ENCODE peak calls at places on chromosomes 1 and 21, in six cellular contexts. H is left cardiac atrium; J is NCI-H2171 treated with DMSO at 0.1 percent for 48 hours; T is stimulated activated CD8-positive, alpha-beta memory T cell treated with anti-CD3 and anti-CD28 coated beads, Interleukin-2, amount 100 ng/mL, for 1 hour; I is KBM-7; G is choroid plexus epithelial cell. Z is an unnamed sample.

GRCh38 chr1:151902858-151903257 is 6.5 kb downstream of the THEM4 start:
- DNase-seq in J (no peak), H (no peak), T (no peak), I (no peak), G (no peak), Z (no peak)

GRCh38 chr1:197331565-197331964 is 63.5 kb downstream of the CRB1 start:
- DNase-seq in G (no peak), H (no peak), I (no peak), J (no peak), T (no peak), Z (no peak)

GRCh38 chr1:236148471-236148847 is 6.1 kb downstream of the GPR137B start:
- DNase-seq in J (no peak), G (peak; percentile 28), T (no peak), I (no peak), H (no peak), Z (no peak)

GRCh38 chr1:195733826-195734225 is 874.4 kb downstream of the KCNT2 start:
- DNase-seq in H (no peak), I (peak; percentile 43), J (peak; percentile 16), T (no peak), G (peak; percentile 40), Z (peak; percentile 1)

GRCh38 chr1:46533179-46533864 is 18.1 kb downstream of the KNCN start:
- DNase-seq in T (no peak), G (peak; percentile 30), J (peak; percentile 43), H (peak; percentile 50), I (no peak), Z (no peak)

GRCh38 chr1:238673561-238673960 is 712.8 kb upstream of the CHRM3 start:
- DNase-seq in I (no peak), T (no peak), G (no peak), J (no peak), H (no peak), Z (no peak)

GRCh38 chr1:23421752-23422312 is 2.7 kb downstream of the TCEA3 start:
- DNase-seq in H (no peak), J (no peak), I (no peak), T (no peak), G (peak; percentile 81), Z (no peak)

GRCh38 chr21:43702785-43703067 is 16.2 kb upstream of the PDXK start:
- DNase-seq in T (no peak), J (no peak), G (no peak), H (no peak), I (no peak), Z (no peak)

GRCh38 chr1:145778146-145778540 is 45.8 kb downstream of the RNF115 start:
- DNase-seq in J (no peak), T (no peak), H (no peak), G (no peak), I (no peak), Z (no peak)

GRCh38 chr1:12013317-12013588 is 6.0 kb upstream of the MIIP start:
- DNase-seq in I (no peak), T (no peak), G (no peak), J (no peak), H (no peak), Z (no peak)

GRCh38 chr1:53781654-53782053 is 42.7 kb upstream of the GLIS1 start:
- DNase-seq in G (peak; percentile 31), T (no peak), I (no peak), J (no peak), H (no peak), Z (peak; percentile 46)

GRCh38 chr1:108862698-108863477 is 6.0 kb upstream of the AKNAD1 start:
- DNase-seq in I (peak; percentile 54), T (no peak), J (no peak), G (no peak), H (no peak), Z (peak; percentile 31)

GRCh38 chr21:44375686-44376320 is 22.4 kb downstream of the TRPM2 start:
- DNase-seq in T (no peak), I (no peak), J (no peak), H (no peak), G (no peak), Z (no peak)

GRCh38 chr1:147757015-147757990 is 3.1 kb downstream of the GJA5 start:
- DNase-seq in H (no peak), G (no peak), T (no peak), I (no peak), J (peak; percentile 12), Z (no peak)

GRCh38 chr1:200483491-200484143 is 73.8 kb upstream of the ZNF281 start:
- DNase-seq in I (peak; percentile 28), H (no peak), G (peak; percentile 94), T (peak; percentile 4), J (no peak), Z (peak; percentile 14)

GRCh38 chr1:171532520-171532919 is 47.2 kb downstream of the PRRC2C start:
- DNase-seq in J (no peak), I (no peak), G (no peak), H (no peak), T (no peak), Z (no peak)

GRCh38 chr1:188023206-188023605 is 1194.5 kb downstream of the PLA2G4A start:
- DNase-seq in J (no peak), I (no peak), T (no peak), G (no peak), H (no peak), Z (no peak)

GRCh38 chr21:45010096-45010495 is 64.3 kb upstream of the ADARB1 start:
- DNase-seq in T (no peak), I (no peak), G (peak; percentile 19), H (peak; percentile 16), J (no peak), Z (no peak)

GRCh38 chr1:2969011-2969869 is 52.0 kb upstream of the ACTRT2 start:
- DNase-seq in G (no peak), H (no peak), J (no peak), I (no peak), T (no peak), Z (no peak)

GRCh38 chr1:202661136-202661845 is 49.0 kb downstream of the SYT2 start:
- DNase-seq in T (no peak), H (no peak), J (no peak), G (no peak), I (no peak), Z (no peak)

GRCh38 chr1:7387053-7387861 is 383.8 kb upstream of the VAMP3 start:
- DNase-seq in H (no peak), G (no peak), J (no peak), I (no peak), T (no peak), Z (no peak)

GRCh38 chr1:34865573-34865972 is 6.0 kb upstream of the SMIM12 start:
- DNase-seq in G (no peak), H (no peak), T (no peak), J (no peak), I (no peak), Z (no peak)

GRCh38 chr1:190658907-190659306 is 181.2 kb upstream of the BRINP3 start:
- DNase-seq in J (no peak), H (no peak), G (peak; percentile 8), I (no peak), T (no peak), Z (no peak)

GRCh38 chr21:44426663-44427191 is 28.6 kb upstream of the LRRC3 start:
- DNase-seq in H (no peak), T (no peak), J (no peak), G (no peak), I (no peak), Z (no peak)

GRCh38 chr1:227234998-227235405 is 83.3 kb downstream of the CDC42BPA start:
- DNase-seq in G (peak; percentile 89), T (no peak), J (peak; percentile 55), H (no peak), I (peak; percentile 82), Z (peak; percentile 51)

GRCh38 chr1:1353389-1354151 is 4.4 kb upstream of the DVL1 start:
- DNase-seq in J (peak; percentile 59), H (no peak), I (no peak), G (no peak), T (no peak), Z (no peak)

GRCh38 chr1:218339267-218339831 is 5.8 kb upstream of the TGFB2 start:
- DNase-seq in H (no peak), G (peak; percentile 77), I (peak; percentile 28), J (peak; percentile 36), T (no peak), Z (peak; percentile 9)

GRCh38 chr1:14735861-14736260 is 137.4 kb downstream of the KAZN start:
- DNase-seq in T (no peak), G (no peak), I (peak; percentile 93), H (no peak), J (no peak), Z (no peak)

GRCh38 chr1:153629971-153630370 is 1.7 kb downstream of the S100A1 start:
- DNase-seq in T (no peak), H (peak; percentile 55), I (no peak), J (no peak), G (no peak), Z (no peak)

GRCh38 chr1:177873238-177873637 is 96.6 kb downstream of the SEC16B start:
- DNase-seq in I (no peak), H (no peak), J (peak; percentile 23), G (peak; percentile 90), T (no peak), Z (no peak)

GRCh38 chr1:42927920-42928505 is 30.7 kb downstream of the SLC2A1 start:
- DNase-seq in I (no peak), G (no peak), J (no peak), T (no peak), H (no peak), Z (no peak)

GRCh38 chr1:200359610-200360163 is 50.1 kb downstream of the ZNF281 start:
- DNase-seq in J (no peak), T (no peak), G (peak; percentile 71), I (no peak), H (no peak), Z (peak; percentile 49)

GRCh38 chr1:16461681-16462080 is 21.2 kb downstream of the NECAP2 start:
- DNase-seq in J (no peak), H (no peak), I (no peak), G (no peak), T (no peak), Z (no peak)

GRCh38 chr1:63073530-63074306 is 248.6 kb upstream of the FOXD3 start:
- DNase-seq in G (peak; percentile 13), I (no peak), J (peak; percentile 32), H (no peak), T (no peak), Z (no peak)

GRCh38 chr1:197994907-197995407 is 77.8 kb downstream of the LHX9 start:
- DNase-seq in G (peak; percentile 1), H (no peak), T (no peak), J (peak; percentile 11), I (no peak), Z (no peak)

Z was measured in MV-4-11.